ENCODE peak calls at places on chromosome 5, in ten cellular contexts. B, D, F, H, J, E, W, C, X and L are unnamed samples.

GRCh38 chr5:114544561-114544960 is 182.7 kb downstream of the KCNN2 start:
- DNase-seq in B (no peak), D (no peak), F (no peak), H (no peak), J (no peak), E (no peak), W (no peak), C (no peak), X (no peak), L (no peak)

GRCh38 chr5:180180198-180180820 is 28.7 kb downstream of the RASGEF1C start:
- DNase-seq in B (no peak), D (no peak), F (no peak), H (no peak), J (no peak), E (no peak), W (no peak), C (no peak), X (no peak), L (no peak)

GRCh38 chr5:59095480-59095879 is 512.6 kb downstream of the RAB3C start:
- DNase-seq in B (no peak), D (no peak), F (no peak), H (no peak), J (peak), E (peak), W (no peak), C (no peak), X (no peak), L (no peak)

GRCh38 chr5:2896371-2897275 is 145.1 kb upstream of the IRX2 start:
- DNase-seq in B (no peak), D (no peak), F (no peak), H (no peak), J (no peak), E (no peak), W (no peak), C (no peak), X (no peak), L (no peak)

GRCh38 chr5:39218482-39219381 is 631 bp downstream of the FYB1 start:
- DNase-seq in B (no peak), D (no peak), F (no peak), H (no peak), J (peak), E (peak), W (no peak), C (no peak), X (no peak), L (no peak)

GRCh38 chr5:43997647-43998251 is 391.5 kb downstream of the FGF10 start:
- DNase-seq in B (no peak), D (no peak), F (no peak), H (no peak), J (no peak), E (no peak), W (no peak), C (no peak), X (no peak), L (no peak)

GRCh38 chr5:151741678-151742423 is 16.6 kb downstream of the ATOX1 start:
- DNase-seq in B (no peak), D (no peak), F (no peak), H (no peak), J (peak), E (no peak), W (no peak), C (no peak), X (no peak), L (no peak)

GRCh38 chr5:125882061-125882460 is 541.1 kb upstream of the GRAMD2B start:
- DNase-seq in B (no peak), D (no peak), F (no peak), H (no peak), J (no peak), E (no peak), W (no peak), C (no peak), X (no peak), L (no peak)

GRCh38 chr5:15598294-15598902 is 98.4 kb downstream of the FBXL7 start:
- DNase-seq in B (no peak), D (no peak), F (no peak), H (no peak), J (no peak), E (no peak), W (no peak), C (peak), X (no peak), L (peak)

GRCh38 chr5:142680605-142681259 is 5.2 kb downstream of the FGF1 start:
- DNase-seq in B (no peak), D (no peak), F (no peak), H (no peak), J (peak), E (no peak), W (no peak), C (no peak), X (no peak), L (no peak)

GRCh38 chr5:78804995-78805394 is 156.4 kb upstream of the LHFPL2 start:
- DNase-seq in B (no peak), D (no peak), F (no peak), H (no peak), J (no peak), E (no peak), W (no peak), C (no peak), X (no peak), L (no peak)

GRCh38 chr5:95272530-95272929 is 12.4 kb downstream of the MCTP1 start:
- DNase-seq in B (peak), D (no peak), F (no peak), H (no peak), J (no peak), E (no peak), W (no peak), C (no peak), X (no peak), L (no peak)

GRCh38 chr5:22560115-22560514 is 293.0 kb downstream of the CDH12 start:
- DNase-seq in B (no peak), D (no peak), F (no peak), H (no peak), J (peak), E (peak), W (no peak), C (no peak), X (no peak), L (no peak)

GRCh38 chr5:149901511-149901910 is 43.1 kb downstream of the PDE6A start:
- DNase-seq in B (no peak), D (no peak), F (no peak), H (peak), J (no peak), E (no peak), W (no peak), C (no peak), X (no peak), L (no peak)

GRCh38 chr5:95794070-95794516 is 28.4 kb downstream of the GLRX start:
- DNase-seq in B (no peak), D (no peak), F (no peak), H (no peak), J (peak), E (peak), W (no peak), C (no peak), X (no peak), L (no peak)

GRCh38 chr5:19690978-19691377 is 297.0 kb downstream of the CDH18 start:
- DNase-seq in B (no peak), D (no peak), F (no peak), H (no peak), J (no peak), E (no peak), W (no peak), C (no peak), X (no peak), L (no peak)

GRCh38 chr5:20157089-20157488 is 169.1 kb upstream of the CDH18 start:
- DNase-seq in B (no peak), D (no peak), F (no peak), H (no peak), J (no peak), E (no peak), W (no peak), C (no peak), X (no peak), L (no peak)

GRCh38 chr5:67910599-67910998 is 305.0 kb upstream of the PIK3R1 start:
- DNase-seq in B (no peak), D (no peak), F (no peak), H (no peak), J (no peak), E (peak), W (no peak), C (no peak), X (no peak), L (no peak)

GRCh38 chr5:61362796-61363364 is 30.8 kb downstream of the ZSWIM6 start:
- DNase-seq in B (no peak), D (no peak), F (no peak), H (no peak), J (no peak), E (peak), W (no peak), C (no peak), X (no peak), L (no peak)

GRCh38 chr5:58795327-58795726 is 212.5 kb downstream of the RAB3C start:
- DNase-seq in B (no peak), D (no peak), F (no peak), H (no peak), J (no peak), E (no peak), W (no peak), C (no peak), X (no peak), L (no peak)

GRCh38 chr5:7763621-7764072 is 87.3 kb downstream of the CFAP90 start:
- DNase-seq in B (peak), D (no peak), F (no peak), H (no peak), J (no peak), E (no peak), W (no peak), C (no peak), X (no peak), L (no peak)

GRCh38 chr5:142078251-142078650 is 30.3 kb upstream of the NDFIP1 start:
- DNase-seq in B (no peak), D (no peak), F (no peak), H (no peak), J (no peak), E (no peak), W (no peak), C (no peak), X (no peak), L (no peak)

GRCh38 chr5:13218518-13218917 is 726.0 kb downstream of the DNAH5 start:
- DNase-seq in B (no peak), D (no peak), F (no peak), H (no peak), J (no peak), E (no peak), W (no peak), C (peak), X (no peak), L (no peak)

GRCh38 chr5:154571325-154572035 is 93.5 kb upstream of the HAND1 start:
- DNase-seq in B (no peak), D (no peak), F (no peak), H (no peak), J (no peak), E (no peak), W (no peak), C (no peak), X (no peak), L (peak)

GRCh38 chr5:1881273-1881586 is 1.5 kb downstream of the IRX4 start:
- DNase-seq in B (no peak), D (no peak), F (no peak), H (no peak), J (no peak), E (peak), W (no peak), C (no peak), X (no peak), L (no peak)

GRCh38 chr5:131622633-131623032 is 12.4 kb downstream of the RAPGEF6 start:
- DNase-seq in B (no peak), D (no peak), F (no peak), H (no peak), J (peak), E (peak), W (no peak), C (no peak), X (no peak), L (no peak)

GRCh38 chr5:62779010-62779422 is 200.4 kb downstream of the LRRC70 start:
- DNase-seq in B (peak), D (no peak), F (no peak), H (no peak), J (peak), E (peak), W (no peak), C (peak), X (peak), L (peak)

GRCh38 chr5:81787843-81788242 is 36.9 kb upstream of the SSBP2 start:
- DNase-seq in B (peak), D (no peak), F (no peak), H (no peak), J (no peak), E (peak), W (no peak), C (no peak), X (no peak), L (peak)

GRCh38 chr5:90547072-90547536 is 11.5 kb upstream of the ADGRV1 start:
- DNase-seq in B (no peak), D (no peak), F (no peak), H (no peak), J (no peak), E (no peak), W (no peak), C (no peak), X (no peak), L (peak)

GRCh38 chr5:62600560-62601252 is 22.1 kb downstream of the LRRC70 start:
- DNase-seq in B (no peak), D (no peak), F (no peak), H (no peak), J (no peak), E (no peak), W (no peak), C (no peak), X (no peak), L (no peak)

GRCh38 chr5:2140501-2140900 is 257.8 kb upstream of the IRX4 start:
- DNase-seq in B (no peak), D (no peak), F (no peak), H (no peak), J (no peak), E (no peak), W (no peak), C (no peak), X (no peak), L (no peak)

GRCh38 chr5:159331099-159331973 is 1.0 kb upstream of the IL12B start:
- DNase-seq in B (peak), D (peak), F (no peak), H (peak), J (peak), E (peak), W (peak), C (peak), X (peak), L (peak)

GRCh38 chr5:53041071-53041692 is 52.0 kb downstream of the ITGA2 start:
- DNase-seq in B (no peak), D (peak), F (no peak), H (no peak), J (no peak), E (peak), W (no peak), C (no peak), X (no peak), L (no peak)

GRCh38 chr5:172973931-172974330 is 9.6 kb upstream of the ATP6V0E1 start:
- DNase-seq in B (no peak), D (no peak), F (no peak), H (no peak), J (no peak), E (peak), W (no peak), C (no peak), X (no peak), L (no peak)

GRCh38 chr5:120053841-120054240 is 410.3 kb upstream of the PRR16 start:
- DNase-seq in B (no peak), D (no peak), F (no peak), H (no peak), J (no peak), E (peak), W (no peak), C (no peak), X (no peak), L (no peak)

GRCh38 chr5:162842725-162843124 is 594.7 kb upstream of the CCNG1 start:
- DNase-seq in B (no peak), D (no peak), F (no peak), H (no peak), J (no peak), E (no peak), W (no peak), C (no peak), X (no peak), L (no peak)

GRCh38 chr5:141094481-141095262 is at the start of gene PCDHB2:
- DNase-seq in B (peak), D (peak), F (peak), H (no peak), J (peak), E (peak), W (no peak), C (peak), X (no peak), L (peak)

GRCh38 chr5:116990010-116990409 is 415.4 kb upstream of the SEMA6A start:
- DNase-seq in B (no peak), D (no peak), F (no peak), H (no peak), J (no peak), E (no peak), W (no peak), C (no peak), X (no peak), L (no peak)

GRCh38 chr5:96771395-96771794 is 36.4 kb downstream of the ERAP1 start:
- DNase-seq in B (no peak), D (no peak), F (no peak), H (no peak), J (no peak), E (no peak), W (no peak), C (no peak), X (no peak), L (no peak)